ENCODE peak calls at places on chromosome X, in six cellular contexts. S, O, R, J, V and D are unnamed samples.

GRCh38 chrX:120755066-120755846 is 120.4 kb downstream of the CT47B1 start:
- DNase-seq in S (no peak), O (no peak), R (no peak), J (no peak), V (peak), D (no peak)

GRCh38 chrX:102715967-102716366 is 3.7 kb downstream of the GPRASP2 start:
- DNase-seq in S (no peak), O (no peak), R (no peak), J (no peak), V (no peak), D (no peak)

GRCh38 chrX:427812-428725 is 41.4 kb upstream of the PPP2R3B start:
- DNase-seq in S (peak), O (peak), R (no peak), J (peak), V (peak), D (no peak)

GRCh38 chrX:3576886-3577516 is 136.4 kb downstream of the PRKX start:
- DNase-seq in S (no peak), O (no peak), R (no peak), J (no peak), V (no peak), D (no peak)

GRCh38 chrX:107715331-107716044 is 60.1 kb downstream of the TSC22D3 start:
- DNase-seq in S (no peak), O (no peak), R (no peak), J (no peak), V (no peak), D (no peak)

GRCh38 chrX:109818921-109819320 is 85.9 kb upstream of the ACSL4 start:
- DNase-seq in S (no peak), O (no peak), R (no peak), J (no peak), V (no peak), D (no peak)

GRCh38 chrX:39705299-39705698 is 392.5 kb downstream of the BCOR start:
- DNase-seq in S (no peak), O (no peak), R (no peak), J (peak), V (no peak), D (peak)

GRCh38 chrX:153644356-153645125 is 2.5 kb upstream of the DUSP9 start:
- DNase-seq in S (peak), O (no peak), R (no peak), J (peak), V (no peak), D (peak)

GRCh38 chrX:38514014-38514854 is 47.1 kb upstream of the TSPAN7 start:
- DNase-seq in S (no peak), O (no peak), R (no peak), J (no peak), V (no peak), D (no peak)

GRCh38 chrX:55056820-55057690 is 17.8 kb upstream of the PAGE2B start:
- DNase-seq in S (no peak), O (no peak), R (no peak), J (no peak), V (no peak), D (no peak)

GRCh38 chrX:39012561-39013209 is 211.4 kb downstream of the MID1IP1 start:
- DNase-seq in S (no peak), O (no peak), R (no peak), J (peak), V (no peak), D (no peak)

GRCh38 chrX:115058276-115058675 is 40.9 kb upstream of the IL13RA2 start:
- DNase-seq in S (no peak), O (no peak), R (no peak), J (no peak), V (no peak), D (no peak)

GRCh38 chrX:125096870-125097269 is 222.8 kb upstream of the TEX13C start:
- DNase-seq in S (no peak), O (no peak), R (no peak), J (no peak), V (no peak), D (no peak)

GRCh38 chrX:124231454-124231853 is 101.0 kb upstream of the TEX13D start:
- DNase-seq in S (no peak), O (no peak), R (no peak), J (peak), V (no peak), D (no peak)

GRCh38 chrX:79081895-79082512 is 62.5 kb upstream of the GPR174 start:
- DNase-seq in S (no peak), O (no peak), R (peak), J (peak), V (no peak), D (peak)

GRCh38 chrX:108020631-108021030 is 24.2 kb upstream of the VSIG1 start:
- DNase-seq in S (no peak), O (no peak), R (no peak), J (peak), V (no peak), D (peak)

GRCh38 chrX:116239944-116240391 is 69.4 kb downstream of the AGTR2 start:
- DNase-seq in S (no peak), O (no peak), R (no peak), J (no peak), V (no peak), D (no peak)

GRCh38 chrX:54066841-54067240 is 22.6 kb upstream of the PHF8 start:
- DNase-seq in S (no peak), O (no peak), R (no peak), J (no peak), V (no peak), D (no peak)

GRCh38 chrX:11341274-11342256 is 48.4 kb downstream of the AMELX start:
- DNase-seq in S (no peak), O (no peak), R (peak), J (no peak), V (no peak), D (peak)

GRCh38 chrX:46036508-46036907 is 508.7 kb downstream of the ZNF674 start:
- DNase-seq in S (no peak), O (no peak), R (no peak), J (no peak), V (no peak), D (no peak)

GRCh38 chrX:153609917-153610833 is 11.2 kb upstream of the CCNQ start:
- DNase-seq in S (peak), O (no peak), R (no peak), J (peak), V (peak), D (peak)

GRCh38 chrX:77426811-77427210 is 20.4 kb upstream of the FGF16 start:
- DNase-seq in S (no peak), O (no peak), R (no peak), J (no peak), V (no peak), D (no peak)

GRCh38 chrX:112694062-112694461 is 14.3 kb upstream of the LHFPL1 start:
- DNase-seq in S (no peak), O (no peak), R (no peak), J (no peak), V (no peak), D (no peak)

GRCh38 chrX:134753185-134754008 is 95.1 kb upstream of the PLAC1 start:
- DNase-seq in S (no peak), O (no peak), R (no peak), J (no peak), V (peak), D (no peak)

GRCh38 chrX:66098162-66098561 is 58.3 kb upstream of the VSIG4 start:
- DNase-seq in S (no peak), O (no peak), R (no peak), J (no peak), V (no peak), D (no peak)

GRCh38 chrX:7904557-7904956 is 22.7 kb downstream of the PNPLA4 start:
- DNase-seq in S (no peak), O (no peak), R (no peak), J (no peak), V (no peak), D (no peak)

GRCh38 chrX:150693782-150694574 is 782 bp downstream of the MTMR1 start:
- DNase-seq in S (peak), O (peak), R (no peak), J (peak), V (peak), D (peak)

GRCh38 chrX:51456814-51457213 is 39.6 kb downstream of the NUDT11 start:
- DNase-seq in S (no peak), O (no peak), R (no peak), J (peak), V (peak), D (no peak)

GRCh38 chrX:81261576-81261975 is 59.7 kb downstream of the SH3BGRL start:
- DNase-seq in S (no peak), O (no peak), R (no peak), J (no peak), V (peak), D (no peak)

GRCh38 chrX:25968920-25969319 is 169.2 kb upstream of the MAGEB18 start:
- DNase-seq in S (peak), O (peak), R (no peak), J (peak), V (peak), D (peak)

GRCh38 chrX:115972717-115973116 is 197.8 kb upstream of the AGTR2 start:
- DNase-seq in S (no peak), O (no peak), R (no peak), J (no peak), V (no peak), D (no peak)

GRCh38 chrX:44432641-44433040 is 89.2 kb upstream of the EFHC2 start:
- DNase-seq in S (no peak), O (peak), R (no peak), J (peak), V (no peak), D (no peak)

GRCh38 chrX:13364230-13364629 is 44.4 kb upstream of the ATXN3L start:
- DNase-seq in S (no peak), O (no peak), R (no peak), J (no peak), V (no peak), D (no peak)

GRCh38 chrX:46838482-46838857 is 1.6 kb downstream of the RP2 start:
- DNase-seq in S (no peak), O (no peak), R (no peak), J (no peak), V (no peak), D (no peak)

GRCh38 chrX:108447303-108447702 is 7.7 kb downstream of the COL4A5 start:
- DNase-seq in S (no peak), O (no peak), R (no peak), J (no peak), V (peak), D (no peak)

GRCh38 chrX:9285342-9285771 is 179.5 kb upstream of the TBL1X start:
- DNase-seq in S (no peak), O (no peak), R (no peak), J (no peak), V (no peak), D (no peak)

GRCh38 chrX:108198420-108198819 is 106.8 kb downstream of the ATG4A start:
- DNase-seq in S (no peak), O (no peak), R (no peak), J (no peak), V (no peak), D (no peak)

GRCh38 chrX:46610070-46610658 is 36.6 kb downstream of the CHST7 start:
- DNase-seq in S (no peak), O (no peak), R (no peak), J (no peak), V (no peak), D (no peak)

GRCh38 chrX:84064814-84065213 is 123.2 kb downstream of the RPS6KA6 start:
- DNase-seq in S (no peak), O (no peak), R (no peak), J (no peak), V (no peak), D (no peak)

GRCh38 chrX:21949689-21950088 is 9.2 kb downstream of the SMS start:
- DNase-seq in S (no peak), O (no peak), R (no peak), J (no peak), V (no peak), D (no peak)

GRCh38 chrX:21948897-21949578 is 8.5 kb downstream of the SMS start:
- DNase-seq in S (no peak), O (no peak), R (no peak), J (no peak), V (no peak), D (no peak)

GRCh38 chrX:21944136-21944615 is 3.7 kb downstream of the SMS start:
- DNase-seq in S (peak), O (no peak), R (no peak), J (peak), V (no peak), D (no peak)

GRCh38 chrX:21947671-21948070 is 7.2 kb downstream of the SMS start:
- DNase-seq in S (no peak), O (no peak), R (no peak), J (no peak), V (no peak), D (no peak)

GRCh38 chrX:21946925-21947641 is 6.6 kb downstream of the SMS start:
- DNase-seq in S (peak), O (no peak), R (no peak), J (peak), V (no peak), D (peak)
- TF ChIP-seq CREB1 in S (no peak), O (no peak), R (no peak), J (no peak), V (no peak), D (no peak)

DNA sequence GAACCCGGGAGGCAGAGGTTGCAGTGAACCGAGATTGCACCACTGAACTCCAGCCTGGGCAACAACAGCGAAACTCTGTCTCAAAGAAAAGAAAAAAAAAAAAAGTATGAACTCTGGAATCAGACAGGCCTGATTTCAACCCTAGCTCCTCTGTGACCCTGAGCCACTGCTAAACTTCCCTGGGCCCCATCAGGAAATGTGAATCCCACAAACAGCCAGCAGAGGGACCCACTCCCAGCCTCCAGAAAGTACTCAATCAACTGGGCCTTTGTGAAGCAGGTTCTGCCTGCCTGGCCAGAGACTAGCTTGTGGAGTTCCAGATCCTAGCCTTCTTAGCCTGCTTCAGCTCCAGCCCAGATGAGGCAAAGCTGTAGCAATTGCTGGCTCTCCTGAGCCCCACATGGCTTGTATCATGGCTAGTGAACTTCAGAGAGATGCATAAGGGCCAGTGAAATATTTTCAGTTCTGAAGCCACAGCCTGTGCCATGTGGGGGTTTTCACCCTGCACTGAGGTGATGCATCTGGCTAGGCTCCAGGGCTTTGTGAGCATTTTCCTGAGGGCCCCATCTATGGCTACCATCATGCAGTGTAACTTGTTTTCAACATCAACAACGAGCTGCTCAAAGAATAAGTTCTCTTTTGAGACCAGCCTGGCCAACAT is 7.2 kb upstream of the IDS start:
- DNase-seq in S (peak), O (no peak), R (peak), J (peak), V (peak), D (peak)
- TF ChIP-seq CREB1 in S (no peak), O (no peak), R (no peak), J (no peak), V (no peak), D (no peak)

DNA sequence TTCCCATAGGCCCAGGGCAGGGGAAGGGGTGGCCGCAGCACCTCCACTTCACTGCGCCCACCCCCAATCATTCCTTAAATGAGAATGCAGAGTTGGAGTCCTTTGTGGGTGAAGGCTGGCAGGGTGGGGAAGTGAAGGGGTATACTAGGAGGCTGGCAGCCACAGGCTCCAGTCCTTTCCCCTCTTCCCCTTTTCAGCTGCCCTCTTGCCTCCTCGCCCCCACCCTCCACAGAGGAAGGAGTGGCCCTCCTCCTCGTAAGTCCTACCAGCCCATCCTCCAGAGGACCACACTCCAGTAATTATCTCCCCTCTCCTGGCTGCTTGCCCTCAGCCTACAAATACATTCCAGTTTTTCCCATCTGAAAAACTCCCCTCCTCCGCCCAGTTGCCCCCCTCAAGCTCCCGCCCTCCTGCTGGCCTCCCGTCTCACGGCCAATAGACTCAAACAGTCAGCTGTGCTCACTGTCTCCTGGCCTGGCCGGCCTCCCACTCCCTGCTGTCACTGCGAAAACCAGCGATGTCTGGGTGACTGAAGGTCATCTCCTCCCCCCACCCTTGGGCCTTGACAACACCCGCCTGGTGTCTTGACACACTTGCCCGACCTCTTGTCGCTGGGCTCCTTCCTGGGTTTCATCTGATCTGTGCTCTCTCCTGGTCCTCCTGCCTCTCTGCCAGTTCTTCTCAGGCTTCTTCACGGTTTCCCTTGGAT is 38.8 kb downstream of the EFNB1 start:
- DNase-seq in S (no peak), O (no peak), R (no peak), J (no peak), V (no peak), D (no peak)
- TF ChIP-seq CREB1 in S (no peak), O (no peak), R (no peak), J (no peak), V (no peak), D (no peak)

DNA sequence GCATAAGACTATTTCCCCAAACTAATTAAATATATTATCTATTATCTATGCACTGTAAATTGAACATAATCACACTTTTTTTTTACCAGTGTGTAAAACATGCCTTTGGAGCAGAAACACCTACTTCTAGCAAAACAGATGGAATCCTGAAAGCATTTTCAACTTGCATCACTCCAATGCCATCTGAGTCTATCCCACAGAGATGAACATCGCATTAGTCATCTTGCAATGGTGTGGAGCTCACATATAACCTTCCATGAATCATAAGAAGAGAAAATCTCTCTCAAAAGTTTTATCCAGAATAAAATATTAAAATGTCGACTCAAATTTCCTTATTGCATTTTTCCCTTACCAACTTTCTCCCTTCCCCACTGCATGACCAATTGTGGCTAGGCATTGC is 406.7 kb upstream of the ACTRT1 start:
- DNase-seq in S (no peak), O (no peak), R (no peak), J (no peak), V (no peak), D (no peak)
- TF ChIP-seq CREB1 in S (no peak), O (no peak), R (no peak), J (no peak), V (no peak), D (no peak)

GRCh38 chrX:72121381-72121780 is 10.3 kb downstream of the RTL5 start:
- DNase-seq in S (no peak), O (no peak), R (no peak), J (no peak), V (no peak), D (no peak)
- TF ChIP-seq CREB1 in S (no peak), O (no peak), R (no peak), J (no peak), V (no peak), D (no peak)